ENCODE peak calls at places on chromosomes 1 and 21, in seven cellular contexts. E is right atrium auricular region; Y is psoas muscle; K is activated T-helper 9 cell treated with anti-CD3 and anti-CD28 coated beads, Interleukin-2, amount 50 U/mL, for 16 hours; I is NCI-H2081; S is left ventricle myocardium inferior; H is NCI-H510A. Q is an unnamed sample.

GRCh38 chr1:178633068-178633467 is 92.0 kb upstream of the RALGPS2 start:
- DNase-seq in E (no peak), Y (no peak), K (no peak), I (no peak), S (no peak), H (no peak), Q (peak; percentile 80)

GRCh38 chr1:47903723-47904122 is 93.5 kb downstream of the TRABD2B start:
- DNase-seq in E (no peak), Y (no peak), K (no peak), I (no peak), S (no peak), H (no peak), Q (no peak)

GRCh38 chr1:199512037-199512710 is 515.3 kb upstream of the NR5A2 start:
- DNase-seq in E (no peak), Y (no peak), K (no peak), I (no peak), S (no peak), H (peak; percentile 69), Q (no peak)

GRCh38 chr1:91856996-91857395 is 29.0 kb downstream of the TGFBR3 start:
- DNase-seq in E (no peak), Y (no peak), K (no peak), I (no peak), S (no peak), H (no peak), Q (peak; percentile 42)

GRCh38 chr1:32742956-32743355 is 40.4 kb upstream of the SYNC start:
- DNase-seq in E (no peak), Y (no peak), K (no peak), I (no peak), S (no peak), H (no peak), Q (no peak)

GRCh38 chr1:14996133-14997050 is 157.2 kb upstream of the TMEM51 start:
- DNase-seq in E (no peak), Y (no peak), K (no peak), I (no peak), S (no peak), H (no peak), Q (no peak)

GRCh38 chr1:116739371-116740007 is 14.7 kb upstream of the CD2 start:
- DNase-seq in E (no peak), Y (no peak), K (no peak), I (no peak), S (no peak), H (no peak), Q (no peak)

GRCh38 chr1:18977428-18977827 is 21.0 kb upstream of the IFFO2 start:
- DNase-seq in E (no peak), Y (no peak), K (no peak), I (no peak), S (no peak), H (no peak), Q (no peak)

GRCh38 chr1:235929216-235929615 is 62.5 kb upstream of the LYST start:
- DNase-seq in E (no peak), Y (no peak), K (no peak), I (no peak), S (no peak), H (no peak), Q (no peak)

GRCh38 chr1:245880754-245881403 is 626.2 kb downstream of the SMYD3 start:
- DNase-seq in E (no peak), Y (no peak), K (no peak), I (no peak), S (no peak), H (no peak), Q (peak; percentile 73)

GRCh38 chr1:1776672-1777393 is 1.4 kb downstream of the NADK start:
- DNase-seq in E (no peak), Y (no peak), K (no peak), I (no peak), S (no peak), H (no peak), Q (no peak)

GRCh38 chr21:42413500-42413899 is 9.8 kb downstream of the UBASH3A start:
- DNase-seq in E (no peak), Y (no peak), K (no peak), I (no peak), S (no peak), H (no peak), Q (no peak)

GRCh38 chr21:45991606-45992301 is 10.2 kb downstream of the COL6A1 start:
- DNase-seq in E (no peak), Y (peak; percentile 27), K (no peak), I (no peak), S (peak; percentile 12), H (no peak), Q (no peak)

GRCh38 chr1:47755368-47755990 is 241.7 kb downstream of the TRABD2B start:
- DNase-seq in E (no peak), Y (no peak), K (peak; percentile 26), I (no peak), S (no peak), H (no peak), Q (no peak)

GRCh38 chr1:235682216-235682615 is 32.6 kb upstream of the GNG4 start:
- DNase-seq in E (no peak), Y (no peak), K (no peak), I (no peak), S (no peak), H (no peak), Q (no peak)

GRCh38 chr1:94072840-94073516 is 48.0 kb downstream of the ABCA4 start:
- DNase-seq in E (no peak), Y (no peak), K (no peak), I (no peak), S (no peak), H (no peak), Q (no peak)

GRCh38 chr1:30525980-30526651 is 197.3 kb downstream of the MATN1 start:
- DNase-seq in E (peak; percentile 71), Y (peak; percentile 82), K (no peak), I (no peak), S (peak; percentile 35), H (no peak), Q (peak; percentile 56)

GRCh38 chr21:33640697-33641338 is 723 bp downstream of the CRYZL1 start:
- DNase-seq in E (no peak), Y (no peak), K (no peak), I (no peak), S (no peak), H (no peak), Q (no peak)

GRCh38 chr1:190226006-190226405 is 251.7 kb downstream of the BRINP3 start:
- DNase-seq in E (no peak), Y (no peak), K (no peak), I (no peak), S (no peak), H (no peak), Q (no peak)

GRCh38 chr1:31409946-31410858 is 2.8 kb upstream of the SERINC2 start:
- DNase-seq in E (no peak), Y (no peak), K (no peak), I (no peak), S (no peak), H (no peak), Q (no peak)

GRCh38 chr1:171644805-171645483 is 7.5 kb downstream of the MYOC start:
- DNase-seq in E (peak; percentile 91), Y (peak; percentile 81), K (peak; percentile 23), I (peak; percentile 91), S (peak; percentile 72), H (peak; percentile 75), Q (peak; percentile 65)

GRCh38 chr1:109579496-109579895 is 31.1 kb downstream of the GNAI3 start:
- DNase-seq in E (no peak), Y (no peak), K (no peak), I (no peak), S (no peak), H (no peak), Q (peak; percentile 76)

Q was measured in astrocyte of the cerebellum.